ENCODE peak calls at places on chromosomes 5 and 9, in nine cellular contexts. Z, C, M, P, G, K, O, I and V are unnamed samples.

GRCh38 chr5:1406681-1407640 is 38.3 kb downstream of the SLC6A3 start:
- DNase-seq in K (no peak), M (no peak), P (no peak), Z (no peak), C (no peak), I (no peak), O (no peak), G (no peak), V (no peak)

GRCh38 chr9:70113403-70114022 is 69.9 kb downstream of the MAMDC2 start:
- DNase-seq in P (peak; percentile 54), G (peak; percentile 44), K (peak; percentile 66), Z (peak; percentile 28), I (peak; percentile 63), C (peak; percentile 68), O (peak; percentile 12), M (peak; percentile 67), V (peak; percentile 62)

GRCh38 chr5:107104774-107105050 is 566.0 kb downstream of the EFNA5 start:
- DNase-seq in P (no peak), Z (no peak), G (no peak), K (no peak), I (peak; percentile 53), M (peak; percentile 31), C (no peak), O (no peak), V (peak; percentile 13)

GRCh38 chr5:117788596-117788995 is 1199.8 kb downstream of the DTWD2 start:
- DNase-seq in Z (no peak), I (peak; percentile 35), P (no peak), M (no peak), O (no peak), G (no peak), C (no peak), K (peak; percentile 16), V (no peak)

GRCh38 chr5:4005335-4005734 is 409.7 kb downstream of the IRX1 start:
- DNase-seq in Z (no peak), P (no peak), M (no peak), I (no peak), O (no peak), K (no peak), C (no peak), G (no peak), V (no peak)

GRCh38 chr5:36422957-36423356 is 121.3 kb upstream of the RANBP3L start:
- DNase-seq in C (no peak), O (no peak), Z (no peak), I (no peak), P (peak; percentile 87), G (no peak), M (peak; percentile 10), K (peak; percentile 29), V (peak; percentile 96)

GRCh38 chr9:107946364-107947137 is 457.0 kb upstream of the KLF4 start:
- DNase-seq in Z (no peak), K (no peak), M (no peak), O (no peak), C (no peak), G (no peak), P (no peak), I (no peak), V (peak; percentile 11)

GRCh38 chr9:5561828-5562488 is 51.6 kb downstream of the PDCD1LG2 start:
- DNase-seq in I (no peak), Z (no peak), C (no peak), K (no peak), G (no peak), O (no peak), M (no peak), P (no peak), V (no peak)

GRCh38 chr9:109109962-109110325 is 9.8 kb downstream of the TMEM245 start:
- DNase-seq in O (no peak), C (no peak), I (no peak), K (peak; percentile 57), P (peak; percentile 30), Z (no peak), G (no peak), M (peak; percentile 25), V (no peak)

GRCh38 chr5:78597858-78598415 is 50.6 kb downstream of the LHFPL2 start:
- DNase-seq in P (peak; percentile 91), Z (no peak), G (no peak), O (no peak), I (no peak), M (peak; percentile 47), K (peak; percentile 76), C (no peak), V (peak; percentile 80)

GRCh38 chr9:131461166-131461565 is 41.6 kb upstream of the POMT1 start:
- DNase-seq in Z (no peak), O (no peak), M (no peak), C (no peak), I (no peak), P (no peak), G (no peak), K (no peak), V (no peak)

GRCh38 chr9:71984388-71985069 is 73.1 kb downstream of the C9orf85 start:
- DNase-seq in Z (no peak), I (no peak), O (no peak), K (peak; percentile 84), M (peak; percentile 55), C (peak; percentile 56), P (peak; percentile 68), G (peak; percentile 41), V (peak; percentile 55)

GRCh38 chr5:141149812-141150211 is at the start of gene PCDHB6:
- DNase-seq in C (no peak), P (no peak), K (peak; percentile 30), O (no peak), M (peak; percentile 63), G (peak; percentile 49), Z (no peak), I (no peak), V (peak; percentile 13)

GRCh38 chr5:80554646-80555045 is 15.4 kb downstream of the ANKRD34B start:
- DNase-seq in M (no peak), K (no peak), C (no peak), O (no peak), Z (no peak), I (no peak), G (no peak), P (no peak), V (no peak)

GRCh38 chr9:4228142-4228541 is 71.7 kb downstream of the GLIS3 start:
- DNase-seq in C (no peak), O (no peak), K (no peak), Z (no peak), I (no peak), M (no peak), P (no peak), G (no peak), V (no peak)

GRCh38 chr9:97411440-97411788 is 482 bp upstream of the TDRD7 start:
- DNase-seq in Z (no peak), M (no peak), I (no peak), O (no peak), K (no peak), G (no peak), C (no peak), P (no peak), V (no peak)

GRCh38 chr5:4422247-4422646 is 717.9 kb upstream of the ADAMTS16 start:
- DNase-seq in K (no peak), G (no peak), P (no peak), M (no peak), C (no peak), O (no peak), I (no peak), Z (no peak), V (peak; percentile 0)

GRCh38 chr5:142245776-142246175 is 79.0 kb downstream of the SPRY4 start:
- DNase-seq in M (peak; percentile 79), I (no peak), G (no peak), Z (no peak), C (no peak), O (no peak), P (peak; percentile 32), K (no peak), V (peak; percentile 50)

GRCh38 chr9:18333157-18333556 is 140.8 kb upstream of the ADAMTSL1 start:
- DNase-seq in M (peak; percentile 40), C (no peak), G (no peak), K (peak; percentile 45), I (no peak), O (no peak), P (peak; percentile 42), Z (no peak), V (peak; percentile 21)

GRCh38 chr5:162068412-162068811 is 839 bp downstream of the GABRG2 start:
- DNase-seq in K (no peak), I (no peak), C (peak; percentile 20), M (peak; percentile 3), G (no peak), P (no peak), Z (peak; percentile 10), O (no peak), V (peak; percentile 33)

GRCh38 chr9:35287986-35288515 is 126.2 kb downstream of the UNC13B start:
- DNase-seq in Z (no peak), G (no peak), C (no peak), P (no peak), I (no peak), K (peak; percentile 13), O (no peak), M (peak; percentile 27), V (peak; percentile 75)

GRCh38 chr9:133532937-133533668 is 1.4 kb upstream of the ADAMTSL2 start:
- DNase-seq in O (peak; percentile 55), M (peak; percentile 82), G (peak; percentile 63), K (peak; percentile 44), Z (peak; percentile 73), C (peak; percentile 79), I (peak; percentile 81), P (no peak), V (peak; percentile 26)

GRCh38 chr9:115590016-115590415 is 472.1 kb upstream of the TNC start:
- DNase-seq in K (peak; percentile 90), G (peak; percentile 57), O (no peak), M (peak; percentile 83), P (peak; percentile 94), Z (no peak), I (peak; percentile 4), C (no peak), V (peak; percentile 95)

GRCh38 chr5:99010294-99010693 is 81.5 kb upstream of the CHD1 start:
- DNase-seq in C (no peak), Z (no peak), M (no peak), O (no peak), P (no peak), K (no peak), G (no peak), I (no peak), V (no peak)

GRCh38 chr5:69492391-69493234 is at the start of gene OCLN:
- DNase-seq in K (peak; percentile 57), O (peak; percentile 3), G (peak; percentile 36), P (no peak), Z (peak; percentile 13), I (peak; percentile 91), C (peak; percentile 23), M (peak; percentile 88), V (peak; percentile 65)

GRCh38 chr5:41256400-41256799 is 43.1 kb upstream of the C6 start:
- DNase-seq in G (no peak), M (no peak), K (no peak), O (no peak), Z (no peak), I (no peak), P (peak; percentile 31), C (no peak), V (no peak)

GRCh38 chr5:108028411-108028810 is 353.5 kb downstream of the FBXL17 start:
- DNase-seq in C (no peak), I (no peak), P (peak; percentile 39), M (no peak), O (no peak), K (peak; percentile 4), Z (no peak), G (no peak), V (peak; percentile 1)